ENCODE peak calls at places on chromosomes 7 and 10, in six cellular contexts. L, G, M, P, R and K are unnamed samples.

GRCh38 chr7:107560898-107561516 is 2.7 kb downstream of the COG5 start:
- DNase-seq in L (no peak), G (no peak), M (no peak), P (peak; percentile 27), R (no peak), K (no peak)

GRCh38 chr10:61452655-61453641 is at the start of gene TMEM26:
- DNase-seq in L (peak; percentile 45), G (no peak), M (peak; percentile 62), P (peak; percentile 38), R (no peak), K (peak; percentile 67)

GRCh38 chr10:30436200-30436599 is 2.2 kb downstream of the MAP3K8 start:
- DNase-seq in L (no peak), G (no peak), M (peak; percentile 43), P (peak; percentile 73), R (no peak), K (no peak)

GRCh38 chr10:114312585-114312984 is 73.5 kb downstream of the VWA2 start:
- DNase-seq in L (no peak), G (no peak), M (no peak), P (no peak), R (no peak), K (no peak)

GRCh38 chr7:85226401-85227085 is 39.7 kb upstream of the SEMA3D start:
- DNase-seq in L (no peak), G (no peak), M (no peak), P (no peak), R (no peak), K (no peak)

GRCh38 chr10:100653957-100654834 is 91.2 kb upstream of the PAX2 start:
- DNase-seq in L (no peak), G (no peak), M (no peak), P (peak; percentile 9), R (no peak), K (no peak)

GRCh38 chr7:15007507-15007906 is 105.0 kb upstream of the DGKB start:
- DNase-seq in L (no peak), G (no peak), M (no peak), P (peak; percentile 7), R (no peak), K (no peak)

GRCh38 chr7:78620931-78621330 is 822.4 kb downstream of the PHTF2 start:
- DNase-seq in L (no peak), G (no peak), M (no peak), P (peak; percentile 17), R (no peak), K (no peak)

GRCh38 chr10:77163670-77164348 is 473.8 kb downstream of the KCNMA1 start:
- DNase-seq in L (no peak), G (peak; percentile 8), M (peak; percentile 37), P (peak; percentile 99), R (no peak), K (no peak)

GRCh38 chr7:23105644-23106490 is at the start of gene KLHL7:
- DNase-seq in L (peak; percentile 99), G (peak; percentile 82), M (peak; percentile 99), P (peak; percentile 84), R (peak; percentile 92), K (peak; percentile 99)

GRCh38 chr10:50593523-50593922 is 30.2 kb downstream of the SGMS1 start:
- DNase-seq in L (no peak), G (no peak), M (no peak), P (peak; percentile 80), R (no peak), K (no peak)

GRCh38 chr7:114653391-114654088 is 238.9 kb downstream of the FOXP2 start:
- DNase-seq in L (no peak), G (peak; percentile 15), M (no peak), P (no peak), R (no peak), K (no peak)

GRCh38 chr10:46523119-46523880 is 33.2 kb downstream of the GPRIN2 start:
- DNase-seq in L (no peak), G (peak; percentile 21), M (peak; percentile 91), P (no peak), R (no peak), K (peak; percentile 64)

GRCh38 chr10:124728830-124729661 is 15.1 kb downstream of the FAM53B start:
- DNase-seq in L (no peak), G (no peak), M (peak; percentile 24), P (no peak), R (peak; percentile 66), K (peak; percentile 45)

GRCh38 chr10:13414855-13415254 is 66.8 kb upstream of the SEPHS1 start:
- DNase-seq in L (no peak), G (no peak), M (peak; percentile 62), P (peak; percentile 37), R (no peak), K (no peak)

GRCh38 chr10:59830601-59831259 is 75.6 kb downstream of the CCDC6 start:
- DNase-seq in L (no peak), G (peak; percentile 13), M (peak; percentile 54), P (peak; percentile 70), R (peak; percentile 69), K (no peak)

GRCh38 chr10:64682043-64682442 is 1160.8 kb downstream of the REEP3 start:
- DNase-seq in L (no peak), G (no peak), M (no peak), P (no peak), R (no peak), K (no peak)

GRCh38 chr10:4034907-4035581 is 250.0 kb upstream of the KLF6 start:
- DNase-seq in L (no peak), G (no peak), M (no peak), P (peak; percentile 47), R (peak; percentile 24), K (no peak)

GRCh38 chr7:33716581-33717477 is 188.5 kb upstream of the BMPER start:
- DNase-seq in L (no peak), G (no peak), M (no peak), P (peak; percentile 73), R (peak; percentile 40), K (no peak)

GRCh38 chr10:36692759-36693158 is 432.6 kb upstream of the ANKRD30A start:
- DNase-seq in L (no peak), G (no peak), M (no peak), P (no peak), R (no peak), K (no peak)

GRCh38 chr10:22959292-22959691 is 31.4 kb downstream of the ARMC3 start:
- DNase-seq in L (no peak), G (no peak), M (no peak), P (no peak), R (no peak), K (no peak)

GRCh38 chr7:100894860-100895700 is 608 bp downstream of the ACHE start:
- DNase-seq in L (peak; percentile 65), G (no peak), M (peak; percentile 72), P (no peak), R (no peak), K (peak; percentile 86)